ENCODE peak calls at places on chromosomes 11 and 22, in nine cellular contexts. W, S, K, H, N, G, Q, V and L are unnamed samples. For H3K9me3, the result is how much of the 10 kb centered on the place peaks cover.

GRCh38 chr11:119643878-119644225 is 85.1 kb downstream of the NECTIN1 start:
- DNase-seq in W (no peak), S (no peak), K (no peak), H (no peak), N (no peak), G (no peak), Q (no peak), V (no peak), L (no peak)

GRCh38 chr11:126477526-126478275 is 122.2 kb downstream of the ST3GAL4 start:
- DNase-seq in W (no peak), S (no peak), K (no peak), H (no peak), N (no peak), G (no peak), Q (no peak), V (no peak), L (no peak)

GRCh38 chr11:125552927-125553326 is 16.4 kb upstream of the EI24 start:
- DNase-seq in W (no peak), S (no peak), K (no peak), H (no peak), N (no peak), G (no peak), Q (no peak), V (no peak), L (no peak)

GRCh38 chr11:105665281-105665680 is 55.4 kb downstream of the GRIA4 start:
- DNase-seq in W (no peak), S (no peak), K (no peak), H (no peak), N (no peak), G (no peak), Q (no peak), V (no peak), L (no peak)

GRCh38 chr22:35489225-35489624 is 51.4 kb upstream of the RASD2 start:
- DNase-seq in W (no peak), S (no peak), K (no peak), H (no peak), N (no peak), G (no peak), Q (no peak), V (no peak), L (no peak)

GRCh38 chr11:31366795-31367194 is 2.7 kb downstream of the DCDC1 start:
- DNase-seq in W (no peak), S (no peak), K (no peak), H (no peak), N (no peak), G (no peak), Q (no peak), V (no peak), L (no peak)

GRCh38 chr22:23497016-23497885 is 82.8 kb downstream of the IGLL1 start:
- DNase-seq in W (peak), S (no peak), K (no peak), H (no peak), N (no peak), G (no peak), Q (no peak), V (no peak), L (no peak)

GRCh38 chr22:43392385-43392989 is 19.3 kb upstream of the MPPED1 start:
- DNase-seq in W (no peak), S (peak), K (no peak), H (no peak), N (no peak), G (no peak), Q (no peak), V (no peak), L (no peak)

GRCh38 chr11:71093783-71094182 is 158.6 kb downstream of the SHANK2 start:
- DNase-seq in W (no peak), S (no peak), K (no peak), H (no peak), N (no peak), G (no peak), Q (no peak), V (no peak), L (no peak)

GRCh38 chr11:11471196-11471595 is 118.1 kb upstream of the CSNK2A3 start:
- DNase-seq in W (no peak), S (no peak), K (no peak), H (no peak), N (no peak), G (no peak), Q (no peak), V (no peak), L (no peak)

GRCh38 chr11:72421351-72421750 is 13.0 kb downstream of the CLPB start:
- DNase-seq in W (no peak), S (no peak), K (no peak), H (no peak), N (no peak), G (no peak), Q (no peak), V (peak), L (no peak)

GRCh38 chr11:70184396-70184795 is 18.7 kb upstream of the FADD start:
- DNase-seq in W (no peak), S (no peak), K (no peak), H (no peak), N (no peak), G (no peak), Q (no peak), V (no peak), L (no peak)

GRCh38 chr11:27423125-27423524 is 49.5 kb downstream of the LGR4 start:
- DNase-seq in W (no peak), S (no peak), K (no peak), H (peak), N (no peak), G (peak), Q (peak), V (peak), L (no peak)

GRCh38 chr22:49502126-49502826 is 325.4 kb downstream of the BRD1 start:
- DNase-seq in W (no peak), S (no peak), K (no peak), H (no peak), N (peak), G (no peak), Q (no peak), V (no peak), L (no peak)

GRCh38 chr22:37363593-37363992 is 63.7 kb downstream of the ELFN2 start:
- DNase-seq in W (no peak), S (no peak), K (no peak), H (no peak), N (no peak), G (no peak), Q (no peak), V (no peak), L (no peak)

GRCh38 chr11:73671701-73672100 is 25.3 kb downstream of the PLEKHB1 start:
- DNase-seq in W (no peak), S (no peak), K (no peak), H (no peak), N (no peak), G (no peak), Q (peak), V (no peak), L (no peak)

GRCh38 chr11:120883404-120884135 is 140.3 kb upstream of the TBCEL start:
- DNase-seq in W (no peak), S (no peak), K (no peak), H (no peak), N (no peak), G (no peak), Q (peak), V (peak), L (no peak)

GRCh38 chr11:19632435-19632834 is 80.2 kb upstream of the NAV2 start:
- DNase-seq in W (no peak), S (no peak), K (no peak), H (no peak), N (no peak), G (no peak), Q (no peak), V (peak), L (no peak)

GRCh38 chr11:106331163-106331562 is 253.7 kb downstream of the AASDHPPT start:
- DNase-seq in W (no peak), S (no peak), K (no peak), H (no peak), N (no peak), G (no peak), Q (no peak), V (no peak), L (no peak)

GRCh38 chr11:117823941-117824420 is 563 bp downstream of the FXYD2 start:
- DNase-seq in W (peak), S (peak), K (peak), H (peak), N (no peak), G (no peak), Q (peak), V (no peak), L (no peak)

GRCh38 chr11:71101606-71102005 is 150.8 kb downstream of the SHANK2 start:
- DNase-seq in W (no peak), S (no peak), K (no peak), H (no peak), N (no peak), G (no peak), Q (no peak), V (no peak), L (no peak)

GRCh38 chr22:35367331-35367886 is 13.5 kb upstream of the HMOX1 start:
- DNase-seq in W (peak), S (peak), K (no peak), H (peak), N (no peak), G (no peak), Q (no peak), V (no peak), L (no peak)

GRCh38 chr11:62012451-62013265 is 45.2 kb upstream of the FTH1 start:
- DNase-seq in W (peak), S (no peak), K (peak), H (no peak), N (peak), G (no peak), Q (no peak), V (peak), L (no peak)

GRCh38 chr11:94060401-94060800 is 39.2 kb downstream of the HEPHL1 start:
- DNase-seq in W (no peak), S (no peak), K (no peak), H (no peak), N (no peak), G (no peak), Q (no peak), V (peak), L (no peak)

GRCh38 chr11:99449345-99449744 is 428.6 kb downstream of the CNTN5 start:
- DNase-seq in W (no peak), S (no peak), K (no peak), H (no peak), N (no peak), G (no peak), Q (no peak), V (no peak), L (no peak)

GRCh38 chr11:85685820-85686459 is at the start of gene CCDC89:
- DNase-seq in W (peak), S (peak), K (peak), H (peak), N (no peak), G (peak), Q (peak), V (peak), L (no peak)

GRCh38 chr11:2800655-2801531 is 84.7 kb downstream of the CDKN1C start:
- DNase-seq in W (peak), S (peak), K (peak), H (peak), N (no peak), G (peak), Q (no peak), V (no peak), L (no peak)

GRCh38 chr11:66317322-66317765 is 500 bp upstream of the CD248 start:
- DNase-seq in W (peak), S (no peak), K (no peak), H (no peak), N (no peak), G (no peak), Q (peak), V (peak), L (no peak)

GRCh38 chr22:49896201-49896600 is 22.0 kb downstream of the ALG12 start:
- DNase-seq in W (peak), S (no peak), K (no peak), H (no peak), N (no peak), G (no peak), Q (no peak), V (no peak), L (no peak)

GRCh38 chr11:17781221-17781620 is 46.6 kb downstream of the KCNC1 start:
- DNase-seq in W (no peak), S (no peak), K (no peak), H (no peak), N (no peak), G (no peak), Q (no peak), V (no peak), L (no peak)

GRCh38 chr22:47848384-47848920 is 1086.0 kb downstream of the TBC1D22A start:
- DNase-seq in W (no peak), S (no peak), K (no peak), H (no peak), N (no peak), G (no peak), Q (no peak), V (no peak), L (no peak)
- H3K9me3 ChIP-seq in W (under half), S (under half), K (under half), H (under half), N (under half), G (under half), Q (under half), V (under half), L (under half)

GRCh38 chr22:45689195-45689594 is 17.6 kb downstream of the ATXN10 start:
- DNase-seq in W (no peak), S (no peak), K (no peak), H (no peak), N (no peak), G (no peak), Q (no peak), V (no peak), L (no peak)
- H3K27ac ChIP-seq in W (no peak), S (peak), K (peak), H (no peak), N (peak), G (no peak), Q (no peak), V (peak), L (no peak)

DNA sequence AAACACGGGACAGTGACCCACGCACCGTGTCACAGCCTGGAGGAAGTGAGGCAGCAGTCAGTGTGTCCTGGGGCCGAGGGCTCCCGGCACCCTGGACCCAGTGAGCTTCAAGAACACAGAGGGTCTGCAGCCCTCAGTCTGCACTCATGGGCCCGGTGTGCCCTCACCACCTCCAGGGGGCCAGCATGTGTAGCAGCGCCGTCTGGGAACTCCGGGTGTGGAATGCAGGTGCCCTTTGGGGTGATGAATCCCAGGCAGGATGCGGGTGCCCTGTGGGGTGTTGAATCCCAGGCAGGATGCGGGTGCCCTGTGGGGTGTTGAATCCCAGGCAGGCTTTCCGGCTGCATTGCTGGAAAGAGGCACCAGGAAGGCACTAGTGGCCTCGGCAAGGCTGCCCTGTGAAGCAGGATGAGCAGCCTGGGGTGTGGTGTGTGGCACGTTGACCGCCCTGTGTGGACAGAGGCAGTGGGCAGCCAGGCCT is 1399.9 kb downstream of the BRD1 start:
- DNase-seq in W (peak), S (no peak), K (peak), H (no peak), N (no peak), G (no peak), Q (no peak), V (no peak), L (no peak)
- H3K9me3 ChIP-seq in W (under half), S (under half), K (under half), H (under half), N (under half), G (under half), Q (under half), V (half or more), L (under half)

GRCh38 chr22:29755889-29756288 is 10.9 kb downstream of the ZMAT5 start:
- DNase-seq in W (no peak), S (no peak), K (no peak), H (no peak), N (no peak), G (no peak), Q (no peak), V (no peak), L (no peak)

GRCh38 chr22:29757096-29757495 is 9.7 kb downstream of the ZMAT5 start:
- DNase-seq in W (no peak), S (no peak), K (no peak), H (no peak), N (no peak), G (no peak), Q (no peak), V (no peak), L (no peak)

GRCh38 chr22:29758068-29758622 is 8.7 kb downstream of the ZMAT5 start:
- DNase-seq in W (no peak), S (no peak), K (no peak), H (no peak), N (no peak), G (no peak), Q (no peak), V (no peak), L (no peak)

GRCh38 chr22:29756341-29756740 is 10.5 kb downstream of the ZMAT5 start:
- DNase-seq in W (no peak), S (no peak), K (no peak), H (no peak), N (no peak), G (no peak), Q (no peak), V (no peak), L (no peak)

GRCh38 chr22:29758959-29759358 is 7.8 kb downstream of the ZMAT5 start:
- DNase-seq in W (no peak), S (no peak), K (no peak), H (no peak), N (no peak), G (no peak), Q (no peak), V (no peak), L (no peak)
- H3K27ac ChIP-seq in W (no peak), S (no peak), K (no peak), H (no peak), N (no peak), G (no peak), Q (no peak), V (no peak), L (no peak)

GRCh38 chr22:46673677-46674236 is 53.6 kb downstream of the GRAMD4 start:
- DNase-seq in W (no peak), S (no peak), K (no peak), H (no peak), N (no peak), G (no peak), Q (no peak), V (no peak), L (no peak)
- H3K9me3 ChIP-seq in W (under half), S (under half), K (under half), H (under half), N (under half), G (under half), Q (under half), V (under half), L (under half)

DNA sequence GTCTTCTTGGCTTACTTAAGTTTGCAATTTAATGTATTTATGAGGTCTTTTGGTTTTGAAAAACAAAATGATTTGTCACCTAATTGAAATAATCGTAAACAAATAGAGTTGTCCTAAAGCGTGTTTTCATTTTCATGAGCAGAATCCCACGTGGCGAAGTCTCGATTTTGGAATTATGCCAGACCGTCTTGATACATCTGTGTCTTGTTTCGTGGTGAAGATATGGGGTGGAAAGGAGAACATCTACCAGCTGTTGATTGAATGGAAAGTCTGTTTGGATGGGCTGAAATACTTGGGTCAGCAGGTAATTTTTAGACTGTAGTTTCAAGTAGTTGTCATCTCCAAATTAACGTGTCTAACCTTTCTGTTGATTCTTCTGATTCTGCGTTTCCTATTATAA is 64.7 kb downstream of the UVRAG start:
- DNase-seq in W (no peak), S (no peak), K (no peak), H (no peak), N (no peak), G (no peak), Q (no peak), V (no peak), L (no peak)
- H3K27ac ChIP-seq in W (no peak), S (no peak), K (no peak), H (no peak), N (no peak), G (no peak), Q (no peak), V (no peak), L (no peak)

DNA sequence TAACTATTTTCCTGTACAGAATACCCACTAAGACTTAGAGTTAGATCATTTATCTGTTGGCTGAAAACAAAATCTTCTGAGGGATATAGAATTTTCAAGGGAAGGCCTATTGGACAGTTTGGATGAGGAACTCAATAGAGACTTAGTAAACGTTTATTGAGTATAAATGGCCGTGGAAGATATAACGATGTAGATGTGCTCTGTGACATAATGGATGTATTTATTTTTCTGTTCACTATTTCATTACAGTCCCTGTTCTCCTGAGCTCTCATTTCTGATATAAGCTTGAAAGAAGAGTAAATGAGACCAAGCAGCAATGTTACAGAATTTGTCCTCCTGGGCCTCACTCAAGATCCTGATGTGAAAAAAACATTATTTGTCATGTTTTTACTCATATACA is at the start of gene OR4A16:
- DNase-seq in W (no peak), S (no peak), K (no peak), H (no peak), N (no peak), G (no peak), Q (no peak), V (no peak), L (no peak)
- H3K9me3 ChIP-seq in W (under half), S (under half), K (under half), H (under half), N (under half), G (under half), Q (under half), V (under half), L (under half)